ENCODE peak calls at places on chromosome 2, in eight cellular contexts. B, C, Z, N, Q, S, A and G are unnamed samples.

GRCh38 chr2:163800889-163801498 is 65.2 kb upstream of the FIGN start:
- DNase-seq in B (no peak), C (no peak), Z (no peak), N (no peak), Q (no peak), S (no peak), A (no peak), G (no peak)

GRCh38 chr2:237692601-237693079 is 65.3 kb downstream of the LRRFIP1 start:
- DNase-seq in B (no peak), C (no peak), Z (no peak), N (no peak), Q (no peak), S (no peak), A (no peak), G (no peak)

GRCh38 chr2:187138240-187138639 is 289.3 kb upstream of the ZSWIM2 start:
- DNase-seq in B (no peak), C (peak), Z (no peak), N (no peak), Q (peak), S (no peak), A (no peak), G (no peak)

GRCh38 chr2:229642371-229642770 is 72.0 kb downstream of the DNER start:
- DNase-seq in B (no peak), C (no peak), Z (no peak), N (peak), Q (no peak), S (no peak), A (no peak), G (no peak)

GRCh38 chr2:188422726-188423125 is 131.1 kb downstream of the GULP1 start:
- DNase-seq in B (no peak), C (no peak), Z (no peak), N (no peak), Q (no peak), S (no peak), A (no peak), G (no peak)

GRCh38 chr2:208373460-208374089 is 33.0 kb upstream of the PTH2R start:
- DNase-seq in B (peak), C (peak), Z (no peak), N (peak), Q (peak), S (no peak), A (no peak), G (no peak)

GRCh38 chr2:98518106-98518505 is 73.4 kb downstream of the INPP4A start:
- DNase-seq in B (no peak), C (peak), Z (no peak), N (peak), Q (peak), S (no peak), A (no peak), G (no peak)

GRCh38 chr2:237592425-237592980 is 2.0 kb upstream of the RAB17 start:
- DNase-seq in B (no peak), C (no peak), Z (no peak), N (no peak), Q (no peak), S (no peak), A (no peak), G (no peak)

GRCh38 chr2:149585317-149585885 is 2.2 kb downstream of the MMADHC start:
- DNase-seq in B (no peak), C (no peak), Z (no peak), N (no peak), Q (peak), S (no peak), A (no peak), G (no peak)

GRCh38 chr2:44164617-44165016 is 4.1 kb upstream of the PPM1B start:
- DNase-seq in B (no peak), C (no peak), Z (no peak), N (no peak), Q (no peak), S (no peak), A (no peak), G (no peak)

GRCh38 chr2:119732451-119733164 is 27.1 kb upstream of the PTPN4 start:
- DNase-seq in B (no peak), C (no peak), Z (no peak), N (no peak), Q (no peak), S (no peak), A (no peak), G (no peak)

GRCh38 chr2:133333189-133333588 is 235.1 kb downstream of the NCKAP5 start:
- DNase-seq in B (no peak), C (no peak), Z (no peak), N (no peak), Q (no peak), S (no peak), A (no peak), G (no peak)

GRCh38 chr2:9641641-9642040 is 10.8 kb upstream of the YWHAQ start:
- DNase-seq in B (no peak), C (no peak), Z (no peak), N (no peak), Q (no peak), S (no peak), A (no peak), G (no peak)

GRCh38 chr2:128420131-128420530 is 101.5 kb upstream of the HS6ST1 start:
- DNase-seq in B (peak), C (no peak), Z (peak), N (peak), Q (no peak), S (no peak), A (no peak), G (no peak)

GRCh38 chr2:30956995-30957394 is 149.7 kb upstream of the CAPN13 start:
- DNase-seq in B (no peak), C (no peak), Z (no peak), N (no peak), Q (no peak), S (no peak), A (no peak), G (no peak)

GRCh38 chr2:204842731-204843490 is 297.6 kb downstream of the PARD3B start:
- DNase-seq in B (peak), C (no peak), Z (no peak), N (peak), Q (no peak), S (no peak), A (no peak), G (no peak)

GRCh38 chr2:55954306-55955035 is 30.9 kb upstream of the EFEMP1 start:
- DNase-seq in B (no peak), C (no peak), Z (no peak), N (no peak), Q (no peak), S (no peak), A (no peak), G (no peak)

GRCh38 chr2:96533292-96534073 is 3.1 kb upstream of the ARID5A start:
- DNase-seq in B (peak), C (no peak), Z (no peak), N (peak), Q (no peak), S (peak), A (no peak), G (peak)

GRCh38 chr2:50225021-50225928 is 806.7 kb downstream of the NRXN1 start:
- DNase-seq in B (no peak), C (no peak), Z (no peak), N (no peak), Q (no peak), S (no peak), A (no peak), G (no peak)

GRCh38 chr2:118803012-118803411 is 44.4 kb downstream of the EN1 start:
- DNase-seq in B (no peak), C (no peak), Z (no peak), N (no peak), Q (no peak), S (no peak), A (no peak), G (no peak)

DNA sequence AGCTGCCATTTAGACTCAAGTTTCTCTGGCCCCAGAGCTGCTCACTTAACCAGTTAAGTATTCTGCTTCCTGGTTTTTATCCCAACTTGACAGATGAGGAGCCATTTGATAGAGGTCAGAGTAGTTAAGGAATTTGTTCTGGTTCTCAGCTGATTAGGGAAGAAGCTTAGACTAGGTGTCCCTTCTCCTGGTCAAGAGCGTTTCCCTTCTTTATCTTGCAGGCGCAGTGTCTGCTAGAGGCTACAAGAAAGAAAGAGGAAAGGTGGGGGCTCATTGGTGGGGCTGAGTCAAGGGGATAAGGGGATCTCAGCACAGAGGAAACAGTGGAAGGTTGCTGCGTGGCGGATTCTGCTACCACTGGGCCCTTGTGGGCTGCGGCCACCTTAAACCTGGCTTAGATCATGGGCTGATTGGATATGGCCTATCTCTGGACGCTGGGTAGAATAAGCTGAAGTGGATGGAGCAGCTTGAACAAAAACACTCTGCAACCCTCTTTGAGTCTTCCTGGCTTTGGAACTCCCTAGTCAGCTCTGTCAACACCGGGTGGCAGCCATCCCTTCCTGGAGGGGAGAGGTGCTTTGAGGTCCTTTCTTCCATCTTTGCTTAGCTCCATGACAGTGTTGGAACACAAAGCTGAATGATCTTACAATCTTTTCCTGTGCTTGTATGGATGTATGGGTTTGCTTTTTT is 70.8 kb downstream of the QPCT start:
- DNase-seq in B (no peak), C (peak), Z (no peak), N (no peak), Q (no peak), S (no peak), A (no peak), G (no peak)
- TF ChIP-seq CTCF in B (no peak), C (no peak), Z (no peak), N (no peak), Q (no peak), S (no peak), A (no peak), G (no peak)

GRCh38 chr2:75153221-75153620 is 46.1 kb downstream of the TACR1 start:
- DNase-seq in B (no peak), C (no peak), Z (no peak), N (no peak), Q (peak), S (no peak), A (no peak), G (no peak)
- TF ChIP-seq CTCF in B (no peak), C (no peak), Z (no peak), N (no peak), Q (no peak), S (no peak), A (no peak), G (no peak)

GRCh38 chr2:200425026-200425821 is 84.6 kb downstream of the KCTD18 start:
- DNase-seq in B (no peak), C (no peak), Z (no peak), N (no peak), Q (no peak), S (no peak), A (no peak), G (no peak)

GRCh38 chr2:200422071-200422470 is 87.8 kb downstream of the KCTD18 start:
- DNase-seq in B (no peak), C (no peak), Z (no peak), N (no peak), Q (no peak), S (no peak), A (no peak), G (no peak)

GRCh38 chr2:200423552-200423951 is 86.3 kb downstream of the KCTD18 start:
- DNase-seq in B (no peak), C (no peak), Z (no peak), N (no peak), Q (no peak), S (no peak), A (no peak), G (no peak)

GRCh38 chr2:200421270-200421669 is 88.6 kb downstream of the KCTD18 start:
- DNase-seq in B (no peak), C (no peak), Z (no peak), N (no peak), Q (no peak), S (no peak), A (no peak), G (no peak)

DNA sequence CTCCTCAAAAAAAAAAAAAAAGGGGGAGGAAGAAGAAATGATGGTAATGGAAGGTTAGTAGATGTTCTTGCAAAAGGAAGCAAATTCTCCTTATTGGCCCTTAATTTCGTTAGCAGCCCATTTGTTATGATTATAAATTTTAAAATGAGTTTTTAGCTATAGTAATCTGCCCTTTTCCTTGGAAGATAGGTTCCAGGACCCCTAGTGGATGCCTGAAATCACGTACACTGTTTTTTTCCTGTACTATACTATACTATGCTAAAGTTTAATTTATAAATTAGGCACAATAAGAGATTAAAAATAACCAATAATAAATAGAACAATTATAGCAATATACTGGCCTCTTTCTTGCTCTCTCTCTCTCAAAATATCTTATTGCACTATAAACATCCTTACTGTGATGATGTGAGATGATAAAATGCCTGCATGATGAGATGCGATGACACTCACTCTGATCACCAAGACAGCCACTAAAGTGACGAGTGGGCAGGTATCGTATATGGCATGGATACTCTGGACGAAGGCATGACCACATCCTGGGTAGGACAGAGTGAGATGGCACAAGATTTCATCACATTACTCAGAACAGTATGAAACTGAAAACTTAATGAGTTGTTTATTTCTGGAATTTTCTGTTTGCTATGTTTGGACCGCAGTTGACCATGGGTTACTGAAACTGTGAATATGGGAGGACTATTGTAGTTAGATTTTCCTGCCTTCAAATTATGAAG is 87.2 kb downstream of the KCTD18 start:
- DNase-seq in B (no peak), C (no peak), Z (no peak), N (no peak), Q (no peak), S (no peak), A (no peak), G (no peak)
- TF ChIP-seq CTCF in B (no peak), C (no peak), Z (peak), N (no peak), Q (no peak), S (no peak), A (no peak), G (no peak)

GRCh38 chr2:236503100-236503499 is 66.5 kb upstream of the ACKR3 start:
- DNase-seq in B (no peak), C (no peak), Z (no peak), N (no peak), Q (no peak), S (no peak), A (no peak), G (no peak)
- TF ChIP-seq CTCF in B (no peak), C (no peak), Z (peak), N (no peak), Q (no peak), S (no peak), A (no peak), G (no peak)

GRCh38 chr2:201522965-201523364 is 71.4 kb downstream of the STRADB start:
- DNase-seq in B (no peak), C (no peak), Z (no peak), N (no peak), Q (no peak), S (no peak), A (no peak), G (no peak)

GRCh38 chr2:201523506-201523905 is 72.0 kb downstream of the STRADB start:
- DNase-seq in B (no peak), C (no peak), Z (no peak), N (no peak), Q (no peak), S (no peak), A (no peak), G (no peak)

GRCh38 chr2:201517094-201517493 is 65.6 kb downstream of the STRADB start:
- DNase-seq in B (no peak), C (no peak), Z (no peak), N (no peak), Q (no peak), S (no peak), A (no peak), G (no peak)

GRCh38 chr2:201515573-201516246 is 64.2 kb downstream of the STRADB start:
- DNase-seq in B (no peak), C (no peak), Z (no peak), N (no peak), Q (no peak), S (no peak), A (no peak), G (no peak)

GRCh38 chr2:201520201-201520600 is 68.7 kb downstream of the STRADB start:
- DNase-seq in B (no peak), C (no peak), Z (no peak), N (no peak), Q (no peak), S (no peak), A (no peak), G (no peak)
- TF ChIP-seq CTCF in B (no peak), C (no peak), Z (no peak), N (no peak), Q (no peak), S (no peak), A (no peak), G (no peak)